ENCODE peak calls at places on chromosomes 13 and 19, in five cellular contexts. E is esophagus squamous epithelium, F is uterus, G is thyroid gland, K is IMR-90. M is an unnamed sample. For H3K4me1, the result is how much of the 10 kb centered on the place peaks cover.

GRCh38 chr13:99991806-99992242 is 10.2 kb downstream of the ZIC2 start:
- DNase-seq in F (no peak), E (no peak), K (no peak), G (no peak), M (no peak)

GRCh38 chr13:23050126-23050525 is 130.7 kb upstream of the SGCG start:
- DNase-seq in E (no peak), K (no peak), G (no peak), F (no peak), M (no peak)

GRCh38 chr19:10831980-10832658 is 3.9 kb downstream of the TMED1 start:
- DNase-seq in G (no peak), E (no peak), K (no peak), F (no peak), M (no peak)

GRCh38 chr19:16463991-16464575 is 7.7 kb downstream of the EPS15L1 start:
- DNase-seq in F (no peak), G (no peak), K (peak), E (no peak), M (no peak)

GRCh38 chr13:25217023-25217909 is 45.2 kb upstream of the AMER2 start:
- DNase-seq in E (no peak), K (peak), F (no peak), G (no peak), M (no peak)

GRCh38 chr13:72970956-72971355 is 87.8 kb upstream of the KLF5 start:
- DNase-seq in K (peak), G (no peak), E (no peak), F (no peak), M (no peak)

GRCh38 chr19:4889034-4889825 is 13.5 kb downstream of the ARRDC5 start:
- DNase-seq in K (peak), F (no peak), E (no peak), G (no peak), M (no peak)

GRCh38 chr13:42181381-42181953 is 90.5 kb upstream of the AKAP11 start:
- DNase-seq in G (no peak), F (no peak), K (no peak), E (no peak), M (no peak)

GRCh38 chr19:29942404-29943261 is 594 bp downstream of the URI1 start:
- DNase-seq in F (peak), E (no peak), K (no peak), G (peak), M (peak)

GRCh38 chr19:2097330-2098327 is 914 bp downstream of the IZUMO4 start:
- DNase-seq in K (no peak), E (no peak), F (peak), G (no peak), M (peak)

GRCh38 chr13:40348096-40348679 is 318.3 kb downstream of the FOXO1 start:
- DNase-seq in G (no peak), E (no peak), K (no peak), F (no peak), M (no peak)

GRCh38 chr13:110813646-110814624 is 100.4 kb downstream of the ING1 start:
- DNase-seq in F (no peak), K (no peak), G (no peak), E (no peak), M (no peak)

GRCh38 chr13:64855506-64855905 is 2374.6 kb downstream of the PCDH9 start:
- DNase-seq in F (no peak), K (peak), E (no peak), G (no peak), M (no peak)

GRCh38 chr13:19782049-19782726 is 557 bp downstream of the PSPC1 start:
- DNase-seq in E (no peak), K (peak), G (peak), F (peak), M (peak)

GRCh38 chr13:74230984-74231443 is 96.8 kb upstream of the KLF12 start:
- DNase-seq in G (no peak), K (no peak), F (no peak), E (no peak), M (no peak)

GRCh38 chr13:114264886-114265611 is 16.4 kb upstream of the UPF3A start:
- DNase-seq in F (no peak), E (no peak), G (no peak), K (peak), M (no peak)

GRCh38 chr19:8666814-8667405 is 31.7 kb downstream of the ACTL9 start:
- DNase-seq in E (no peak), K (no peak), G (no peak), F (no peak), M (no peak)

GRCh38 chr19:28956971-28957370 is 256.0 kb downstream of the UQCRFS1 start:
- DNase-seq in K (no peak), G (no peak), E (no peak), F (no peak), M (no peak)

GRCh38 chr13:51096131-51096530 is 14.9 kb downstream of the C13orf42 start:
- DNase-seq in K (no peak), G (no peak), F (no peak), E (no peak), M (no peak)

GRCh38 chr19:47187797-47188196 is 43.2 kb downstream of the BBC3 start:
- DNase-seq in K (no peak), E (no peak), F (no peak), G (no peak), M (peak)

GRCh38 chr19:7292950-7293794 is 1.0 kb downstream of the INSR start:
- DNase-seq in G (peak), E (no peak), F (peak), K (no peak), M (peak)

GRCh38 chr19:16516381-16516780 is 20.2 kb downstream of the C19orf44 start:
- DNase-seq in E (no peak), K (no peak), G (no peak), F (no peak), M (no peak)

GRCh38 chr13:110293649-110294048 is 13.3 kb downstream of the COL4A1 start:
- DNase-seq in E (no peak), G (no peak), K (no peak), F (no peak), M (no peak)

GRCh38 chr19:30345686-30346085 is 26.5 kb upstream of the ZNF536 start:
- DNase-seq in K (no peak), E (no peak), G (no peak), F (no peak), M (no peak)

DNA sequence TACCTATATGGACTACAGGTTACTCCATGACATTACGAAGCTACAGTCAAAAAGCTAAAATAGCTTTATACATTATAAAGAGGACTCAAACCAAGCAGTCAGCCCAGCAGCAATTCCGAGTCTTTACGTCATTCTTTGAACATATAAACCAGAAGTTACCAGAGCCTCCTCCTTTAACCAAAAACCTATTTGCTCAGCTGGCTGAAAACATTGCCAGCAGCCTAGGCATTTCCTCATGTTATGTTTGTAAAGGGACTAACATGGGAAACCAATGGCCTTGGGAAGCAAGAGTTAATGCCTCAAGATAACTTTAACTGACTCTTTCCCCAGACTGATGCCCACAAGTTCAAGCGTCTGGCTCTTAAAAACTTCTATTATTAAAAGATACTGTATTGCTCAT is 104.1 kb upstream of the ZNF492 start:
- DNase-seq in K (no peak), E (no peak), G (no peak), F (no peak), M (no peak)
- TF ChIP-seq POLR2A in K (no peak), E (no peak), G (no peak), F (no peak), M (no peak)

GRCh38 chr19:18461471-18461870 is 23.5 kb upstream of the ISYNA1 start:
- DNase-seq in F (no peak), G (no peak), E (no peak), K (no peak), M (no peak)
- H3K4me1 ChIP-seq in F (under half), G (under half), E (half or more), K (under half), M (under half)

GRCh38 chr13:70107125-70107497 is 515 bp upstream of the ATXN8OS start:
- DNase-seq in K (no peak), E (no peak), G (no peak), F (no peak), M (no peak)

GRCh38 chr13:70108276-70108845 is at the start of gene KLHL1:
- DNase-seq in K (no peak), F (no peak), G (no peak), E (no peak), M (no peak)

GRCh38 chr13:70104481-70104880 is 3.1 kb upstream of the ATXN8OS start:
- DNase-seq in F (no peak), E (no peak), G (no peak), K (no peak), M (no peak)

GRCh38 chr13:70107498-70108271 is at the start of gene ATXN8OS:
- DNase-seq in E (no peak), K (no peak), G (no peak), F (no peak), M (no peak)
- H3K4me3 ChIP-seq in E (no peak), K (no peak), G (no peak), F (no peak), M (no peak)

GRCh38 chr19:41307954-41308449 is 2.0 kb upstream of the CCDC97 start:
- DNase-seq in F (no peak), E (no peak), K (no peak), G (no peak), M (no peak)
- TF ChIP-seq POLR2A in F (no peak), E (no peak), K (no peak), G (no peak), M (no peak)

GRCh38 chr19:18650048-18650435 is 13.2 kb downstream of the KLHL26 start:
- DNase-seq in F (peak), K (peak), G (no peak), E (no peak), M (no peak)
- H3K4me1 ChIP-seq in F (under half), K (under half), G (half or more), E (half or more), M (under half)

DNA sequence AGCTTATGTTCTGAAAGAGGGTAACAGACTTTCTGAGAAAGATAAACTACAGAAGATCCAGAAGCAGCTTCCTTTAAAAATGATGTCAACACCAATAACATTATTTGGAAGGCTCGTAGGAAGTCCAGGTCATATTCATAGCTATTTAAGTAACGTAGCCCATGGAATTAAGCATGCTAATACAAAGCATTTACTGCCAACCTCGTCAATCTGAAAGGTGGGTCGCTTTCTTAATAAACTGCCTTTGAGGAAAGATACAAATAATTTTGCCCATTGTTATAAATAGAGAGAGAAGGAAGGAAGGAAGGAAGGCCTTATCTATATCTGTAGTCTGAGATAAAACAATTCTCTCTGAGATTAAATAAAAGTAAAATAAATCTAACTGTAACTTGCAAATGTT is 80.3 kb downstream of the STARD13 start:
- DNase-seq in G (no peak), E (no peak), K (no peak), F (no peak), M (no peak)
- H3K4me3 ChIP-seq in G (no peak), E (peak), K (no peak), F (peak), M (peak)

GRCh38 chr19:32345261-32346207 is at the start of gene ZNF507:
- DNase-seq in E (no peak), K (peak), F (peak), G (peak), M (peak)
- TF ChIP-seq POLR2A in E (no peak), K (peak), F (peak), G (peak), M (no peak)

DNA sequence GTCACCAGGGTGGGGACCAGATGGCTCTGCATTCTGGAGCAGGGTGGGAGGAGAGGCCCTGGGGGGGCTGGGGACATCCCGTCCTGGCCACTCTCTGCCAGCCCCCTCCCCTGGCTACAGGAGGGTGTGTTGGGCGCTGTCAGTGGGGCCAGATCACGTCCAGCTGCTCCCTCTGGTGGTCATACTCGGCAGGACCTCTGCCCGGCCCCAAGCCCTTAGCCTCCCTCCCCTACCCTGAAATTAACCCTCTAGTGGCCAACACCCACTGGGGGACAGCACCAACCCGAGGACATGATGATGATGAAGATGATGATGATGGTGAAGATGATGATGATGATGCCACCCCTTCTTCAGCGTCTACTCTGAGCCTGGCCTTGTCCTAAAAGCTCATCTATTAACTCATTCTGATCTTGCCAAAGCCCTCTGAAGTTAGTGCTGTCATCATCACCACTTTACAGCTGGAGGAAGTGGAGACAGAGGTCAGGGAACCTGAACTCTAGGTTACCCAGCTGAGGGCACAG is 590 bp upstream of the LGI4 start:
- DNase-seq in G (peak), F (peak), E (no peak), K (peak), M (peak)
- H3K4me1 ChIP-seq in G (under half), F (under half), E (half or more), K (under half), M (under half)

M was measured in transverse colon.